ENCODE peak calls at places on chromosomes 16 and 17, in five cellular contexts. C, J, H, A and S are unnamed samples.

GRCh38 chr16:53415504-53415903 is 18.8 kb upstream of the RBL2 start:
- DNase-seq in C (no peak), J (peak; percentile 25), H (no peak), A (no peak), S (peak; percentile 20)

GRCh38 chr17:31431795-31432658 is 40.6 kb downstream of the RAB11FIP4 start:
- DNase-seq in C (no peak), J (no peak), H (no peak), A (no peak), S (no peak)

GRCh38 chr17:62718420-62718819 is 89.7 kb downstream of the MARCHF10 start:
- DNase-seq in C (no peak), J (peak; percentile 83), H (no peak), A (no peak), S (no peak)

GRCh38 chr16:5928476-5929055 is 831.0 kb upstream of the EEF2KMT start:
- DNase-seq in C (no peak), J (no peak), H (no peak), A (no peak), S (no peak)

GRCh38 chr16:84138824-84139627 is 6.0 kb downstream of the HSDL1 start:
- DNase-seq in C (no peak), J (no peak), H (peak; percentile 68), A (no peak), S (no peak)

GRCh38 chr16:3819741-3820724 is 60.5 kb downstream of the CREBBP start:
- DNase-seq in C (peak; percentile 49), J (peak; percentile 86), H (no peak), A (no peak), S (peak; percentile 85)

GRCh38 chr17:7177954-7178477 is 1.2 kb downstream of the ASGR1 start:
- DNase-seq in C (no peak), J (no peak), H (no peak), A (no peak), S (peak; percentile 21)

GRCh38 chr16:67016681-67017450 is 12.1 kb upstream of the CBFB start:
- DNase-seq in C (peak; percentile 15), J (no peak), H (no peak), A (no peak), S (no peak)

GRCh38 chr16:48558269-48558915 is 51.6 kb downstream of the N4BP1 start:
- DNase-seq in C (no peak), J (peak; percentile 57), H (no peak), A (no peak), S (no peak)

GRCh38 chr17:67441052-67441738 is 64.1 kb downstream of the PITPNC1 start:
- DNase-seq in C (no peak), J (no peak), H (no peak), A (peak; percentile 93), S (peak; percentile 61)

GRCh38 chr17:7673239-7673638 is 14.1 kb downstream of the TP53 start:
- DNase-seq in C (no peak), J (no peak), H (no peak), A (no peak), S (peak; percentile 65)

GRCh38 chr17:31489295-31490018 is 98.0 kb downstream of the RAB11FIP4 start:
- DNase-seq in C (no peak), J (no peak), H (no peak), A (no peak), S (peak; percentile 98)

GRCh38 chr17:59001158-59001814 is 105.4 kb downstream of the TRIM37 start:
- DNase-seq in C (no peak), J (no peak), H (peak; percentile 50), A (no peak), S (peak; percentile 40)

GRCh38 chr16:50584033-50584722 is 36.0 kb downstream of the NKD1 start:
- DNase-seq in C (no peak), J (no peak), H (no peak), A (no peak), S (no peak)

GRCh38 chr17:5812590-5812989 is 228.3 kb upstream of the NLRP1 start:
- DNase-seq in C (no peak), J (no peak), H (no peak), A (no peak), S (no peak)

GRCh38 chr16:79286646-79287423 is 313.7 kb downstream of the MAF start:
- DNase-seq in C (peak; percentile 75), J (no peak), H (peak; percentile 47), A (no peak), S (peak; percentile 61)

GRCh38 chr16:69474447-69474846 is 50.0 kb downstream of the CYB5B start:
- DNase-seq in C (no peak), J (no peak), H (no peak), A (no peak), S (no peak)
- H3K4me1 ChIP-seq in C (no peaks in the 10 kb centered on the region), J (peaks cover 13% of the 10 kb centered on the region), H (no peaks in the 10 kb centered on the region), A (no peaks in the 10 kb centered on the region), S (no peaks in the 10 kb centered on the region)

DNA sequence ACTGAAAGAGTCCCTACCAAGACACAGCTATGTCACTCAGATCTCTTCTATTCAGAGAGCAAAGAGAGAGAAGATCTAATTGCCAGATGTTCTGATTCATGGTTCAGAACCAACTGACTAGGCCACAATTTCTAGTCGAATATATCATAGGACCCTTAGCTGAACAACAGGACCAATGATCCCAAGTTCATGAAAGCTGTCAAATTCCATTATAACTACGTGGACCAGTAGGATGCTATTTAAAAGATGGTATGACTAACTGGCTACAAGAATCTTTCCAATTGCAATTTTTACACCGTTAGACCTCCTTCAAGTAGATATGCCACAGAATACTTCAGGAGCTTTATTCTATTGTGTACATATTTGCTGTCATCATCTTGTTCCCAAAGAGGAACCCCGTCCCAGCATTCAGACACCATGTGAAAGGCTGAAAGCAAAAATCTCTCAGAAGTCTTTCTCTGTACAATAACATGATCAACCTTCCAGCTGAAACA is 26.0 kb downstream of the DCUN1D3 start:
- DNase-seq in C (no peak), J (no peak), H (no peak), A (no peak), S (no peak)
- H3K27ac ChIP-seq in C (no peak overlapping the region), J (no peak overlapping the region), H (no peak overlapping the region), A (no peak overlapping the region), S (peak overlapping the region; percentile 19)

GRCh38 chr17:1108810-1109605 is 70.8 kb downstream of the ABR start:
- DNase-seq in C (peak; percentile 76), J (peak; percentile 62), H (peak; percentile 73), A (no peak), S (peak; percentile 67)

GRCh38 chr17:1107777-1108559 is 71.8 kb downstream of the ABR start:
- DNase-seq in C (no peak), J (peak; percentile 28), H (peak; percentile 64), A (no peak), S (peak; percentile 64)

GRCh38 chr17:1107083-1107776 is 72.6 kb downstream of the ABR start:
- DNase-seq in C (no peak), J (no peak), H (no peak), A (no peak), S (no peak)

GRCh38 chr17:1109606-1110523 is 69.9 kb downstream of the ABR start:
- DNase-seq in C (no peak), J (no peak), H (peak; percentile 64), A (no peak), S (peak; percentile 98)

DNA sequence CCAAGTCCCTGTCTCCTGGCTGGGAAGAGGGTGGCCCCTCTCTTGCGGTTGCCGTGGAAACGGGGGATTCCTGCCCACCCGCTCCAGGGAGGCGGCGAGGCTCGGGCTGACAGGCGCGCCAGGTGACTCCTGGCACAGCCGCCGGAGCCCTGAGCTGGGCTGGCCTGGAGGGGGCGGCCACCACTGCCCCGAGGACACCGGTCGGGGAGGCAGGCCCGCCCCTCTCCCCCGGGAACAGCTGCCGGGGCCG is 71.3 kb downstream of the ABR start:
- DNase-seq in C (peak; percentile 61), J (peak; percentile 32), H (no peak), A (no peak), S (no peak)
- H3K4me1 ChIP-seq in C (peaks cover 15% of the 10 kb centered on the region), J (peaks cover 42% of the 10 kb centered on the region), H (peaks cover 57% of the 10 kb centered on the region), A (peaks cover 89% of the 10 kb centered on the region), S (peaks cover 18% of the 10 kb centered on the region)

DNA sequence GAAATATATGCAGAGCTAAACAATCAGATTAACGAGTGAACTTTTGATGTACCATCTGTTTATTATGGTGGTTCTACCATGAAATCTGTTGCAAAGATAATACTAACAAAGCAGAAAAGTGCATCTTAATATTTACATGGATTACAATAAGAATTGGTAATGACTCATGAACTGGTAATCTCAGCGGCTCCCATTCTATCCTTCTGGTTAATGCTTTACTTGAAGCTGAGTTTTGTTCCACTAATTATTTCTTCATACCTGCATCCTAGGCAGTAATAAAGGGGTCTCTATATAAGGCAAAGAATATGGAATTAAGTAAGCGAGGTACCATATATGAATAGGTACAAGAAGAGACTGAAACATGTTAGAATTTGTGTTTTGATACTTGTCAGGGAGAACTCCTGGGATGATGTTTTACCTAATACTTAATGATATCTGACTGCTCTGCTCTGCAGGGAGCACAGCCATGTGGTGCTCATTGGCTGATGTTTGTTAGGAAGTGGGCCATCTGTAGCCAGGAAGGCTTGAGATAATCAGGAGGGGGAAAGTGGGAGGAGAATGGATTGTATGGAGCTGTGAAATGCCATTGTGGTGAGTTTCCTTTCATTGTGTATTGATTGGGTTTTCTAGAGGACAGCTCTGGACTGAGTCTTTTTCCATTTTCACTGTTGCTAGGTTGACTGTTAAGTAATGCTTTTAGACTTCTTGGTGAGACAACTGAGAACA is 52.6 kb downstream of the MAP2K6 start:
- DNase-seq in C (no peak), J (peak; percentile 17), H (no peak), A (no peak), S (peak; percentile 24)
- H3K27ac ChIP-seq in C (no peak overlapping the region), J (no peak overlapping the region), H (no peak overlapping the region), A (no peak overlapping the region), S (no peak overlapping the region)

GRCh38 chr17:48486557-48486956 is 44.3 kb downstream of the HOXB1 start:
- DNase-seq in C (no peak), J (peak; percentile 98), H (no peak), A (no peak), S (no peak)
- H3K4me1 ChIP-seq in C (no peaks in the 10 kb centered on the region), J (peaks cover 67% of the 10 kb centered on the region), H (no peaks in the 10 kb centered on the region), A (peaks cover 8% of the 10 kb centered on the region), S (no peaks in the 10 kb centered on the region)

DNA sequence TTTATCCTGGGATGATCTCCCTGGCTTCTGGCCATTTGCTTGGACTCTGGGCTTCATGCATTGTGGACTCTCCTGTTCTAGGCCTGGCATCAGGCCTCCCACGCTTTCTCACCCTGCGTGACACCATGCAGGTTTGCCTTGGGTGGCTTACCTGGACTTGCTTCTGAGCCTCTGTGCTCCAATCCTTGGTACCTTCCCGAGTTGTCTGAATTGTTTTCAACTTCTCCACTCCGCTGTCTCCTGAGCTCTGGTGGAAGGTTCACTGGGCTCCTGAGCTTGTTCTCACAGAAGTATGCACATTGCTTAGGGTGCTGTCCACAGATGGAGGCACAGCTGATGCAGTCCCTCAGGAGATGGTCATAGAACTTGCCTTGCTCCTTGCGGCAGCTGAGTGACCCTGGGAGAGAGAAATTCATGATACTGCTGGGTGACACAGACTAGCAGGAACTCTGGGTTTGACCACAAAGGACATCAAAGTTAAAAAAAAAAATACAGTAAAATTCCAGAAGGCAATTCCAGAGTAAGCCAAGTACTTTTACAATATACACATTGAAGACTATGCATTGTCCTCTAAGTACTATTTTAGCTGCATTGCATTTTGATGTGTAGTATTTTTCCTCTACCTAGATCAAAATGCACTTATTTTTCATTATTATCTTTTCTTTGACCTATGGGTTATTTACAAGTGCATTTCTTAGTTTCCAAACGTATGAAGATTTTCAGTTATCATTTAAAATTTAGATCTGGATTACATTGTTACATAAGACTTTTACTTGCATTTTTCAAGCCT is 23.1 kb downstream of the TNFRSF13B start:
- DNase-seq in C (no peak), J (no peak), H (no peak), A (no peak), S (no peak)
- H3K27ac ChIP-seq in C (no peak overlapping the region), J (no peak overlapping the region), H (no peak overlapping the region), A (no peak overlapping the region), S (no peak overlapping the region)

GRCh38 chr16:12079411-12079965 is 103.0 kb downstream of the SNX29 start:
- DNase-seq in C (no peak), J (no peak), H (no peak), A (no peak), S (no peak)
- H3K4me1 ChIP-seq in C (no peaks in the 10 kb centered on the region), J (no peaks in the 10 kb centered on the region), H (peaks cover 5% of the 10 kb centered on the region), A (no peaks in the 10 kb centered on the region), S (peaks cover 2% of the 10 kb centered on the region)